ENCODE peak calls at places on chromosomes 3 and 15, in nine cellular contexts. One of them, this sample, is unnamed.

GRCh38 chr15:101068961-101069734 is 150.0 kb downstream of the LRRK1 start:
- DNase-seq in ELR: peak
- DNase-seq in T-cell: no peak
- DNase-seq in NCI-H1417: peak
- DNase-seq in Kasumi-1: no peak
- DNase-seq in foreskin melanocyte: peak
- DNase-seq in foreskin keratinocyte: peak
- DNase-seq in GM06990: no peak
- DNase-seq in activated T-helper 1 cell treated with anti-CD3 and anti-CD28 coated beads, Interleukin-2, amount 50 U/mL, for 16 hours: no peak
- DNase-seq in this sample: no peak

GRCh38 chr3:165526367-165526766 is 310.9 kb downstream of the BCHE start:
- DNase-seq in foreskin keratinocyte: no peak
- DNase-seq in ELR: no peak
- DNase-seq in NCI-H1417: peak
- DNase-seq in Kasumi-1: no peak
- DNase-seq in activated T-helper 1 cell treated with anti-CD3 and anti-CD28 coated beads, Interleukin-2, amount 50 U/mL, for 16 hours: no peak
- DNase-seq in T-cell: no peak
- DNase-seq in GM06990: no peak
- DNase-seq in foreskin melanocyte: no peak
- DNase-seq in this sample: no peak

GRCh38 chr15:65207280-65207679 is 4.0 kb downstream of the CILP start:
- DNase-seq in NCI-H1417: no peak
- DNase-seq in T-cell: no peak
- DNase-seq in Kasumi-1: no peak
- DNase-seq in activated T-helper 1 cell treated with anti-CD3 and anti-CD28 coated beads, Interleukin-2, amount 50 U/mL, for 16 hours: no peak
- DNase-seq in ELR: no peak
- DNase-seq in foreskin melanocyte: no peak
- DNase-seq in GM06990: no peak
- DNase-seq in foreskin keratinocyte: no peak
- DNase-seq in this sample: no peak

GRCh38 chr3:78086150-78086549 is 1046.3 kb downstream of the ROBO2 start:
- DNase-seq in Kasumi-1: no peak
- DNase-seq in T-cell: no peak
- DNase-seq in activated T-helper 1 cell treated with anti-CD3 and anti-CD28 coated beads, Interleukin-2, amount 50 U/mL, for 16 hours: no peak
- DNase-seq in foreskin melanocyte: no peak
- DNase-seq in GM06990: no peak
- DNase-seq in foreskin keratinocyte: no peak
- DNase-seq in ELR: peak
- DNase-seq in NCI-H1417: no peak
- DNase-seq in this sample: no peak

GRCh38 chr3:23086366-23086765 is 116.8 kb upstream of the UBE2E2 start:
- DNase-seq in T-cell: no peak
- DNase-seq in foreskin melanocyte: peak
- DNase-seq in NCI-H1417: no peak
- DNase-seq in ELR: no peak
- DNase-seq in activated T-helper 1 cell treated with anti-CD3 and anti-CD28 coated beads, Interleukin-2, amount 50 U/mL, for 16 hours: no peak
- DNase-seq in Kasumi-1: no peak
- DNase-seq in GM06990: no peak
- DNase-seq in foreskin keratinocyte: no peak
- DNase-seq in this sample: no peak

GRCh38 chr3:86856711-86857110 is 134.2 kb downstream of the VGLL3 start:
- DNase-seq in T-cell: no peak
- DNase-seq in foreskin keratinocyte: no peak
- DNase-seq in Kasumi-1: no peak
- DNase-seq in NCI-H1417: no peak
- DNase-seq in foreskin melanocyte: no peak
- DNase-seq in activated T-helper 1 cell treated with anti-CD3 and anti-CD28 coated beads, Interleukin-2, amount 50 U/mL, for 16 hours: no peak
- DNase-seq in ELR: no peak
- DNase-seq in GM06990: no peak
- DNase-seq in this sample: no peak

GRCh38 chr3:25826510-25826909 is 36.6 kb downstream of the OXSM start:
- DNase-seq in foreskin melanocyte: no peak
- DNase-seq in ELR: no peak
- DNase-seq in Kasumi-1: peak
- DNase-seq in foreskin keratinocyte: no peak
- DNase-seq in activated T-helper 1 cell treated with anti-CD3 and anti-CD28 coated beads, Interleukin-2, amount 50 U/mL, for 16 hours: no peak
- DNase-seq in T-cell: no peak
- DNase-seq in NCI-H1417: no peak
- DNase-seq in GM06990: no peak
- DNase-seq in this sample: no peak

GRCh38 chr3:13853256-13853977 is 26.5 kb downstream of the WNT7A start:
- DNase-seq in foreskin keratinocyte: no peak
- DNase-seq in ELR: no peak
- DNase-seq in foreskin melanocyte: no peak
- DNase-seq in activated T-helper 1 cell treated with anti-CD3 and anti-CD28 coated beads, Interleukin-2, amount 50 U/mL, for 16 hours: no peak
- DNase-seq in GM06990: no peak
- DNase-seq in T-cell: no peak
- DNase-seq in Kasumi-1: no peak
- DNase-seq in NCI-H1417: no peak
- DNase-seq in this sample: no peak

GRCh38 chr3:59411176-59411575 is 361.4 kb upstream of the CFAP20DC start:
- DNase-seq in Kasumi-1: no peak
- DNase-seq in GM06990: no peak
- DNase-seq in foreskin melanocyte: no peak
- DNase-seq in T-cell: no peak
- DNase-seq in ELR: no peak
- DNase-seq in foreskin keratinocyte: no peak
- DNase-seq in activated T-helper 1 cell treated with anti-CD3 and anti-CD28 coated beads, Interleukin-2, amount 50 U/mL, for 16 hours: no peak
- DNase-seq in NCI-H1417: no peak
- DNase-seq in this sample: no peak

GRCh38 chr3:160678447-160678846 is 1.5 kb downstream of the ARL14 start:
- DNase-seq in Kasumi-1: no peak
- DNase-seq in activated T-helper 1 cell treated with anti-CD3 and anti-CD28 coated beads, Interleukin-2, amount 50 U/mL, for 16 hours: no peak
- DNase-seq in foreskin melanocyte: no peak
- DNase-seq in T-cell: no peak
- DNase-seq in foreskin keratinocyte: no peak
- DNase-seq in NCI-H1417: peak
- DNase-seq in ELR: no peak
- DNase-seq in GM06990: no peak
- DNase-seq in this sample: no peak

GRCh38 chr15:56598991-56599390 is 134.1 kb upstream of the MNS1 start:
- DNase-seq in Kasumi-1: no peak
- DNase-seq in foreskin melanocyte: no peak
- DNase-seq in GM06990: no peak
- DNase-seq in foreskin keratinocyte: peak
- DNase-seq in activated T-helper 1 cell treated with anti-CD3 and anti-CD28 coated beads, Interleukin-2, amount 50 U/mL, for 16 hours: no peak
- DNase-seq in T-cell: no peak
- DNase-seq in ELR: peak
- DNase-seq in NCI-H1417: no peak
- DNase-seq in this sample: no peak

GRCh38 chr15:84799511-84800187 is 17.5 kb upstream of the ALPK3 start:
- DNase-seq in ELR: no peak
- DNase-seq in activated T-helper 1 cell treated with anti-CD3 and anti-CD28 coated beads, Interleukin-2, amount 50 U/mL, for 16 hours: no peak
- DNase-seq in foreskin keratinocyte: no peak
- DNase-seq in foreskin melanocyte: no peak
- DNase-seq in GM06990: no peak
- DNase-seq in Kasumi-1: no peak
- DNase-seq in T-cell: no peak
- DNase-seq in NCI-H1417: no peak
- DNase-seq in this sample: no peak

GRCh38 chr15:67096536-67097294 is 31.3 kb downstream of the SMAD3 start:
- DNase-seq in Kasumi-1: no peak
- DNase-seq in ELR: peak
- DNase-seq in foreskin keratinocyte: no peak
- DNase-seq in GM06990: no peak
- DNase-seq in foreskin melanocyte: no peak
- DNase-seq in T-cell: no peak
- DNase-seq in activated T-helper 1 cell treated with anti-CD3 and anti-CD28 coated beads, Interleukin-2, amount 50 U/mL, for 16 hours: no peak
- DNase-seq in NCI-H1417: no peak
- DNase-seq in this sample: no peak

GRCh38 chr3:197718904-197719303 is 17.8 kb downstream of the RUBCN start:
- DNase-seq in T-cell: no peak
- DNase-seq in ELR: peak
- DNase-seq in foreskin keratinocyte: peak
- DNase-seq in NCI-H1417: no peak
- DNase-seq in activated T-helper 1 cell treated with anti-CD3 and anti-CD28 coated beads, Interleukin-2, amount 50 U/mL, for 16 hours: no peak
- DNase-seq in foreskin melanocyte: no peak
- DNase-seq in Kasumi-1: no peak
- DNase-seq in GM06990: no peak
- DNase-seq in this sample: no peak

GRCh38 chr3:42640771-42641370 is 12.6 kb upstream of the ZBTB47 start:
- DNase-seq in NCI-H1417: no peak
- DNase-seq in GM06990: no peak
- DNase-seq in foreskin melanocyte: no peak
- DNase-seq in Kasumi-1: no peak
- DNase-seq in activated T-helper 1 cell treated with anti-CD3 and anti-CD28 coated beads, Interleukin-2, amount 50 U/mL, for 16 hours: no peak
- DNase-seq in foreskin keratinocyte: no peak
- DNase-seq in T-cell: no peak
- DNase-seq in ELR: no peak
- DNase-seq in this sample: no peak

GRCh38 chr3:170768334-170768801 is 101.6 kb downstream of the RPL22L1 start:
- DNase-seq in activated T-helper 1 cell treated with anti-CD3 and anti-CD28 coated beads, Interleukin-2, amount 50 U/mL, for 16 hours: no peak
- DNase-seq in NCI-H1417: peak
- DNase-seq in Kasumi-1: no peak
- DNase-seq in GM06990: no peak
- DNase-seq in ELR: peak
- DNase-seq in foreskin melanocyte: peak
- DNase-seq in foreskin keratinocyte: no peak
- DNase-seq in T-cell: peak
- DNase-seq in this sample: no peak

GRCh38 chr3:195895078-195895899 is 13.1 kb downstream of the TNK2 start:
- DNase-seq in activated T-helper 1 cell treated with anti-CD3 and anti-CD28 coated beads, Interleukin-2, amount 50 U/mL, for 16 hours: peak
- DNase-seq in Kasumi-1: peak
- DNase-seq in foreskin keratinocyte: no peak
- DNase-seq in foreskin melanocyte: no peak
- DNase-seq in NCI-H1417: peak
- DNase-seq in GM06990: peak
- DNase-seq in ELR: peak
- DNase-seq in T-cell: peak
- DNase-seq in this sample: no peak

GRCh38 chr3:26621891-26622633 is 510 bp upstream of the LRRC3B start:
- DNase-seq in foreskin keratinocyte: no peak
- DNase-seq in ELR: no peak
- DNase-seq in NCI-H1417: no peak
- DNase-seq in activated T-helper 1 cell treated with anti-CD3 and anti-CD28 coated beads, Interleukin-2, amount 50 U/mL, for 16 hours: no peak
- DNase-seq in GM06990: no peak
- DNase-seq in T-cell: no peak
- DNase-seq in foreskin melanocyte: no peak
- DNase-seq in Kasumi-1: no peak
- DNase-seq in this sample: no peak

GRCh38 chr15:85800460-85801123 is 5.9 kb upstream of the KLHL25 start:
- DNase-seq in NCI-H1417: peak
- DNase-seq in activated T-helper 1 cell treated with anti-CD3 and anti-CD28 coated beads, Interleukin-2, amount 50 U/mL, for 16 hours: no peak
- DNase-seq in Kasumi-1: no peak
- DNase-seq in foreskin melanocyte: no peak
- DNase-seq in GM06990: no peak
- DNase-seq in foreskin keratinocyte: no peak
- DNase-seq in ELR: peak
- DNase-seq in T-cell: no peak
- DNase-seq in this sample: no peak

GRCh38 chr3:112908252-112908651 is 61.6 kb upstream of the CD200R1L start:
- DNase-seq in T-cell: no peak
- DNase-seq in activated T-helper 1 cell treated with anti-CD3 and anti-CD28 coated beads, Interleukin-2, amount 50 U/mL, for 16 hours: no peak
- DNase-seq in foreskin keratinocyte: no peak
- DNase-seq in NCI-H1417: no peak
- DNase-seq in Kasumi-1: no peak
- DNase-seq in ELR: no peak
- DNase-seq in GM06990: peak
- DNase-seq in foreskin melanocyte: no peak
- DNase-seq in this sample: no peak

GRCh38 chr15:82933576-82933975 is 18.9 kb downstream of the HOMER2 start:
- DNase-seq in foreskin melanocyte: no peak
- DNase-seq in GM06990: no peak
- DNase-seq in ELR: no peak
- DNase-seq in foreskin keratinocyte: no peak
- DNase-seq in activated T-helper 1 cell treated with anti-CD3 and anti-CD28 coated beads, Interleukin-2, amount 50 U/mL, for 16 hours: no peak
- DNase-seq in NCI-H1417: no peak
- DNase-seq in Kasumi-1: no peak
- DNase-seq in T-cell: no peak
- DNase-seq in this sample: no peak

GRCh38 chr3:138559134-138559533 is 34.9 kb downstream of the CEP70 start:
- DNase-seq in foreskin melanocyte: no peak
- DNase-seq in foreskin keratinocyte: no peak
- DNase-seq in NCI-H1417: no peak
- DNase-seq in T-cell: no peak
- DNase-seq in GM06990: no peak
- DNase-seq in Kasumi-1: no peak
- DNase-seq in activated T-helper 1 cell treated with anti-CD3 and anti-CD28 coated beads, Interleukin-2, amount 50 U/mL, for 16 hours: no peak
- DNase-seq in ELR: no peak
- DNase-seq in this sample: no peak

GRCh38 chr3:16338124-16338523 is 73.1 kb downstream of the OXNAD1 start:
- DNase-seq in T-cell: peak
- DNase-seq in foreskin melanocyte: no peak
- DNase-seq in activated T-helper 1 cell treated with anti-CD3 and anti-CD28 coated beads, Interleukin-2, amount 50 U/mL, for 16 hours: no peak
- DNase-seq in foreskin keratinocyte: no peak
- DNase-seq in ELR: peak
- DNase-seq in Kasumi-1: peak
- DNase-seq in NCI-H1417: no peak
- DNase-seq in GM06990: peak
- DNase-seq in this sample: no peak

GRCh38 chr3:143895805-143896204 is 47.5 kb upstream of the SLC9A9 start:
- DNase-seq in Kasumi-1: peak
- DNase-seq in T-cell: no peak
- DNase-seq in foreskin melanocyte: no peak
- DNase-seq in ELR: peak
- DNase-seq in GM06990: peak
- DNase-seq in activated T-helper 1 cell treated with anti-CD3 and anti-CD28 coated beads, Interleukin-2, amount 50 U/mL, for 16 hours: no peak
- DNase-seq in NCI-H1417: peak
- DNase-seq in foreskin keratinocyte: no peak
- DNase-seq in this sample: no peak

GRCh38 chr3:65130782-65131181 is 443.0 kb upstream of the ADAMTS9 start:
- DNase-seq in T-cell: no peak
- DNase-seq in foreskin melanocyte: no peak
- DNase-seq in GM06990: no peak
- DNase-seq in foreskin keratinocyte: peak
- DNase-seq in activated T-helper 1 cell treated with anti-CD3 and anti-CD28 coated beads, Interleukin-2, amount 50 U/mL, for 16 hours: no peak
- DNase-seq in Kasumi-1: no peak
- DNase-seq in NCI-H1417: no peak
- DNase-seq in ELR: no peak
- DNase-seq in this sample: no peak

GRCh38 chr15:39409876-39410505 is 170.9 kb upstream of the THBS1 start:
- DNase-seq in foreskin melanocyte: no peak
- DNase-seq in GM06990: no peak
- DNase-seq in ELR: no peak
- DNase-seq in activated T-helper 1 cell treated with anti-CD3 and anti-CD28 coated beads, Interleukin-2, amount 50 U/mL, for 16 hours: no peak
- DNase-seq in Kasumi-1: no peak
- DNase-seq in foreskin keratinocyte: no peak
- DNase-seq in T-cell: no peak
- DNase-seq in NCI-H1417: no peak
- DNase-seq in this sample: no peak

GRCh38 chr15:28861031-28861534 is 12.6 kb upstream of the GOLGA6L7 start:
- DNase-seq in foreskin keratinocyte: no peak
- DNase-seq in T-cell: no peak
- DNase-seq in activated T-helper 1 cell treated with anti-CD3 and anti-CD28 coated beads, Interleukin-2, amount 50 U/mL, for 16 hours: no peak
- DNase-seq in GM06990: no peak
- DNase-seq in ELR: no peak
- DNase-seq in NCI-H1417: no peak
- DNase-seq in Kasumi-1: no peak
- DNase-seq in foreskin melanocyte: no peak
- DNase-seq in this sample: no peak

GRCh38 chr15:22838292-22839042 is at the start of gene NIPA2:
- DNase-seq in ELR: peak
- DNase-seq in foreskin keratinocyte: peak
- DNase-seq in NCI-H1417: peak
- DNase-seq in Kasumi-1: peak
- DNase-seq in activated T-helper 1 cell treated with anti-CD3 and anti-CD28 coated beads, Interleukin-2, amount 50 U/mL, for 16 hours: peak
- DNase-seq in T-cell: peak
- DNase-seq in foreskin melanocyte: peak
- DNase-seq in GM06990: peak
- DNase-seq in this sample: peak

GRCh38 chr3:88148651-88149050 is 1.1 kb upstream of the C3orf38 start:
- DNase-seq in activated T-helper 1 cell treated with anti-CD3 and anti-CD28 coated beads, Interleukin-2, amount 50 U/mL, for 16 hours: no peak
- DNase-seq in Kasumi-1: no peak
- DNase-seq in NCI-H1417: no peak
- DNase-seq in foreskin keratinocyte: no peak
- DNase-seq in foreskin melanocyte: no peak
- DNase-seq in ELR: no peak
- DNase-seq in GM06990: no peak
- DNase-seq in T-cell: no peak
- DNase-seq in this sample: no peak

GRCh38 chr15:29668120-29668602 is 154.1 kb downstream of the TJP1 start:
- DNase-seq in NCI-H1417: peak
- DNase-seq in activated T-helper 1 cell treated with anti-CD3 and anti-CD28 coated beads, Interleukin-2, amount 50 U/mL, for 16 hours: no peak
- DNase-seq in ELR: peak
- DNase-seq in foreskin keratinocyte: peak
- DNase-seq in Kasumi-1: no peak
- DNase-seq in GM06990: no peak
- DNase-seq in T-cell: no peak
- DNase-seq in foreskin melanocyte: peak
- DNase-seq in this sample: no peak